ENCODE peak calls at places on chromosomes 3 and 15, in four cellular contexts. D is lower lobe of right lung, Q is hepatocyte, H is brain microvascular endothelial cell. X is an unnamed sample.

GRCh38 chr3:194739498-194740284 is 54.0 kb downstream of the FAM43A start:
- DNase-seq in D (no peak), Q (no peak), H (no peak), X (no peak)

GRCh38 chr15:40064231-40064894 is 25.4 kb upstream of the SRP14 start:
- DNase-seq in D (no peak), Q (no peak), H (peak; percentile 93), X (no peak)

GRCh38 chr3:113783463-113783862 is 36.6 kb downstream of the ATP6V1A start:
- DNase-seq in D (no peak), Q (no peak), H (peak; percentile 92), X (no peak)

GRCh38 chr3:69767571-69767970 is 28.3 kb downstream of the MITF start:
- DNase-seq in D (no peak), Q (no peak), H (no peak), X (no peak)

GRCh38 chr15:59792359-59792758 is 103.2 kb upstream of the BNIP2 start:
- DNase-seq in D (no peak), Q (no peak), H (no peak), X (no peak)

GRCh38 chr3:48180021-48180420 is 8.2 kb downstream of the CDC25A start:
- DNase-seq in D (no peak), Q (no peak), H (no peak), X (peak; percentile 73)

GRCh38 chr3:70899816-70900215 is 587.4 kb upstream of the MDFIC2 start:
- DNase-seq in D (no peak), Q (no peak), H (no peak), X (no peak)

GRCh38 chr3:35184775-35185174 is 454.6 kb upstream of the ARPP21 start:
- DNase-seq in D (no peak), Q (no peak), H (peak; percentile 76), X (no peak)

GRCh38 chr3:73808862-73809509 is 184.2 kb upstream of the PDZRN3 start:
- DNase-seq in D (no peak), Q (no peak), H (no peak), X (no peak)

GRCh38 chr3:50215529-50215928 is 10.5 kb downstream of the SLC38A3 start:
- DNase-seq in D (no peak), Q (no peak), H (no peak), X (no peak)

GRCh38 chr3:151843275-151843674 is 29.4 kb downstream of the AADAC start:
- DNase-seq in D (no peak), Q (no peak), H (no peak), X (no peak)

GRCh38 chr3:64462203-64463120 is 225.3 kb downstream of the ADAMTS9 start:
- DNase-seq in D (no peak), Q (no peak), H (peak; percentile 95), X (no peak)

GRCh38 chr15:26179906-26180305 is 316.8 kb upstream of the ATP10A start:
- DNase-seq in D (no peak), Q (peak; percentile 23), H (no peak), X (peak; percentile 8)

GRCh38 chr3:169886671-169887070 is 16.9 kb upstream of the LRRC31 start:
- DNase-seq in D (peak; percentile 83), Q (no peak), H (no peak), X (peak; percentile 89)

GRCh38 chr3:99878005-99878404 is 60.3 kb downstream of the CMSS1 start:
- DNase-seq in D (no peak), Q (peak; percentile 50), H (peak; percentile 90), X (no peak)

GRCh38 chr15:27498700-27499099 is 527.7 kb downstream of the GABRG3 start:
- DNase-seq in D (no peak), Q (no peak), H (no peak), X (no peak)

GRCh38 chr3:19428729-19429128 is 280.4 kb downstream of the KCNH8 start:
- DNase-seq in D (no peak), Q (no peak), H (no peak), X (no peak)

GRCh38 chr15:62142736-62143135 is 22.3 kb downstream of the C2CD4B start:
- DNase-seq in D (no peak), Q (no peak), H (no peak), X (no peak)

GRCh38 chr15:71691700-71692417 is 118.5 kb upstream of the NR2E3 start:
- DNase-seq in D (no peak), Q (no peak), H (peak; percentile 53), X (no peak)

GRCh38 chr15:48936666-48937065 is 27.1 kb downstream of the SHC4 start:
- DNase-seq in D (no peak), Q (no peak), H (peak; percentile 78), X (no peak)

GRCh38 chr3:24135280-24135679 is 190.2 kb downstream of the NR1D2 start:
- DNase-seq in D (no peak), Q (no peak), H (no peak), X (no peak)

GRCh38 chr3:136957751-136958288 is at the start of gene IL20RB:
- DNase-seq in D (no peak), Q (no peak), H (no peak), X (no peak)

GRCh38 chr3:173395073-173395411 is 2.5 kb upstream of the NLGN1 start:
- DNase-seq in D (no peak), Q (no peak), H (no peak), X (no peak)

GRCh38 chr3:169657351-169658124 is 6.0 kb downstream of the MECOM start:
- DNase-seq in D (no peak), Q (peak; percentile 51), H (no peak), X (no peak)

GRCh38 chr3:125220681-125221429 is 8.3 kb upstream of the SLC12A8 start:
- DNase-seq in D (no peak), Q (no peak), H (no peak), X (no peak)

GRCh38 chr15:73865904-73866303 is 7.5 kb upstream of the TBC1D21 start:
- DNase-seq in D (no peak), Q (no peak), H (no peak), X (no peak)
- H3K27me3 ChIP-seq in D (peaks cover 25% of the 10 kb centered on the region), Q (peaks cover 5% of the 10 kb centered on the region), H (peaks cover 24% of the 10 kb centered on the region), X (peaks cover 2% of the 10 kb centered on the region)

DNA sequence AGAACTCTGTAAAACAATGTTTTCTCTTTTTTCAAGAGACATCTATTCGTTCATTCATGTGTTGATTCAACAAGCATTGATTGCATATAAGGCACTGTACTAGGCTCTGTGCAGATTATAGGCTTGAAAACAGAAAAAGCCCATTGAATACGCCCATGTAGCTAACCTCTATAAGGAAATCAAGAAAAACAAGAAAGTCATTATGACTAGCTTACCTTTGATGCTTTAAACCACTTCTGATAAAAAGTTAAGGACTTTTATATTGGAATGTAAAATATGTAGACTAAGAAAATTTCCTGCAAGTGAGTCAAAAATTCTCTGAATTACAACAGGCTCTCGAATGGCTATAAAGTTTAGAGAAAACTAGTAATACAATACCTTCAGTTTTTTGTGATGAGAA is 92.5 kb downstream of the BDH1 start:
- DNase-seq in D (no peak), Q (no peak), H (no peak), X (no peak)
- H3K27ac ChIP-seq in D (no peak overlapping the region), Q (no peak overlapping the region), H (peak overlapping the region; percentile 58), X (no peak overlapping the region)

GRCh38 chr3:31568649-31569048 is 35.9 kb downstream of the STT3B start:
- DNase-seq in D (no peak), Q (no peak), H (no peak), X (no peak)
- H3K27me3 ChIP-seq in D (no peaks in the 10 kb centered on the region), Q (no peaks in the 10 kb centered on the region), H (no peaks in the 10 kb centered on the region), X (no peaks in the 10 kb centered on the region)

GRCh38 chr3:12964713-12965612 is 108.3 kb downstream of the IQSEC1 start:
- DNase-seq in D (no peak), Q (peak; percentile 69), H (no peak), X (no peak)

GRCh38 chr3:12968541-12968940 is 104.7 kb downstream of the IQSEC1 start:
- DNase-seq in D (no peak), Q (no peak), H (no peak), X (no peak)

GRCh38 chr3:12965999-12966846 is 107.0 kb downstream of the IQSEC1 start:
- DNase-seq in D (no peak), Q (no peak), H (no peak), X (no peak)

GRCh38 chr3:12967751-12968209 is 105.4 kb downstream of the IQSEC1 start:
- DNase-seq in D (peak; percentile 95), Q (peak; percentile 96), H (peak; percentile 78), X (peak; percentile 98)

GRCh38 chr3:12966847-12967750 is 106.1 kb downstream of the IQSEC1 start:
- DNase-seq in D (peak; percentile 55), Q (peak; percentile 34), H (no peak), X (no peak)
- H3K27ac ChIP-seq in D (peak overlapping the region; percentile 80), Q (peak overlapping the region; percentile 93), H (peak overlapping the region; percentile 33), X (peak overlapping the region; percentile 79)

GRCh38 chr3:181726351-181727121 is 14.8 kb downstream of the SOX2 start:
- DNase-seq in D (no peak), Q (peak; percentile 48), H (no peak), X (peak; percentile 83)

GRCh38 chr3:181728470-181728869 is 16.7 kb downstream of the SOX2 start:
- DNase-seq in D (no peak), Q (no peak), H (no peak), X (no peak)

GRCh38 chr3:181729071-181729915 is 17.6 kb downstream of the SOX2 start:
- DNase-seq in D (no peak), Q (no peak), H (no peak), X (no peak)

GRCh38 chr3:181725830-181726229 is 14.1 kb downstream of the SOX2 start:
- DNase-seq in D (no peak), Q (no peak), H (no peak), X (peak; percentile 65)

GRCh38 chr3:181727122-181728036 is 15.7 kb downstream of the SOX2 start:
- DNase-seq in D (no peak), Q (no peak), H (no peak), X (peak; percentile 64)
- H3K27me3 ChIP-seq in D (peaks cover 94% of the 10 kb centered on the region), Q (peaks cover 91% of the 10 kb centered on the region), H (peaks cover 55% of the 10 kb centered on the region), X (peaks cover 44% of the 10 kb centered on the region)

DNA sequence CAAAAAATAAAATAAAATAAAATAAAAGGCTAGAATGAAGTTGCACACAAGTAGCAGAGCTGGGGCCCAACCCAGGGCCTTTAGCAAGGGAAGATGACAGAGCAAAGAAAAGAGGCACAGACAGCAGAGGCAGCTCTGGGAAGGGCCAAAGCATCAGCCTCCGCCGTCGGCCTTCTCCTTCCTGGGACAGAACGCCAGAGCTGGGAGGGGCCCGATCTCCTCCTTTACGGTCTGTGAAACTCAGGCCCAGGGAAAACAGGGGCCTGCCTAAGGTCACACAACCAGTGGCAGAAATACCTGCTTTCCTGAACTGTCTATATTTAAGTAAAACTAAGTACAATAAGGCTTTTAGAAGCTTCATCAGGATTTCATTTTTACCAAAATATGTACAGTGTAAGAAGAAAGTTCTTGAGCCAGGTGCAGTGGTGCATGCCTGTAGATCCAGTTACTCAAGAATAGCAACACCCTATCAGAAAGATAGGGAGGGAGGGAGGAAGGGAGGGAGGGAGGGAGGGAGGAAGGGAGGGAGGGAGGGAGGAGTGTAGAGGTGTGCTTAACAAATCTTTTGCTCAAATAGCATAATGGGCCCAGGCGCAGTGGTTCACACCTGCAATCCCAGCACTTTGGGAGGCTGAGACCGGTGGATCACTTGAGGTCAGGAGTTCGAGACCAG is 43.0 kb upstream of the MUC4 start:
- DNase-seq in D (no peak), Q (no peak), H (no peak), X (peak; percentile 40)
- H3K27ac ChIP-seq in D (peak overlapping the region; percentile 31), Q (peak overlapping the region; percentile 20), H (no peak overlapping the region), X (no peak overlapping the region)